ENCODE peak calls at places on chromosomes 1 and 21, in ten cellular contexts. Y is RWPE1, O is DND-41, W is AG09309, D is hepatocyte, G is HFFc6, R is fibroblast of lung, Z is neural progenitor cell, B is A549, F is A673. I is an unnamed sample.

GRCh38 chr1:113860891-113861290 is 10.6 kb downstream of the PTPN22 start:
- DNase-seq in Y (peak), O (no peak), W (peak), D (no peak), G (peak), R (peak), Z (no peak), B (no peak), F (peak), I (no peak)

GRCh38 chr1:185440877-185441276 is 123.8 kb upstream of the IVNS1ABP start:
- DNase-seq in Y (no peak), O (no peak), W (no peak), D (peak), G (peak), R (peak), Z (no peak), B (no peak), F (no peak), I (no peak)

GRCh38 chr21:33434770-33435360 is 31.7 kb downstream of the IFNGR2 start:
- DNase-seq in Y (peak), O (no peak), W (peak), D (peak), G (peak), R (peak), Z (no peak), B (peak), F (no peak), I (peak)

GRCh38 chr1:84410328-84411107 is 12.2 kb downstream of the DNASE2B start:
- DNase-seq in Y (no peak), O (no peak), W (no peak), D (no peak), G (no peak), R (no peak), Z (no peak), B (no peak), F (no peak), I (no peak)

GRCh38 chr1:27672750-27673112 is 739 bp upstream of the IFI6 start:
- DNase-seq in Y (no peak), O (no peak), W (no peak), D (no peak), G (peak), R (peak), Z (no peak), B (no peak), F (no peak), I (no peak)

GRCh38 chr1:36482724-36483388 is at the start of gene CSF3R:
- DNase-seq in Y (no peak), O (no peak), W (no peak), D (no peak), G (no peak), R (no peak), Z (no peak), B (no peak), F (no peak), I (no peak)

GRCh38 chr1:111864862-111865261 is 109.2 kb downstream of the DDX20 start:
- DNase-seq in Y (peak), O (peak), W (no peak), D (no peak), G (no peak), R (no peak), Z (peak), B (no peak), F (no peak), I (no peak)

GRCh38 chr21:43752758-43753438 is 23.2 kb downstream of the CSTB start:
- DNase-seq in Y (no peak), O (no peak), W (no peak), D (no peak), G (no peak), R (no peak), Z (no peak), B (no peak), F (no peak), I (no peak)

GRCh38 chr1:212260557-212261342 is 24.5 kb upstream of the PPP2R5A start:
- DNase-seq in Y (peak), O (no peak), W (no peak), D (peak), G (no peak), R (peak), Z (no peak), B (no peak), F (no peak), I (peak)

GRCh38 chr1:212981025-212981495 is 30.7 kb downstream of the VASH2 start:
- DNase-seq in Y (no peak), O (no peak), W (no peak), D (peak), G (no peak), R (no peak), Z (no peak), B (no peak), F (no peak), I (no peak)

GRCh38 chr1:116377564-116378529 is 4.8 kb downstream of the ATP1A1 start:
- DNase-seq in Y (peak), O (no peak), W (peak), D (peak), G (peak), R (peak), Z (no peak), B (no peak), F (peak), I (no peak)

GRCh38 chr1:177937931-177938330 is 31.9 kb downstream of the SEC16B start:
- DNase-seq in Y (peak), O (no peak), W (no peak), D (no peak), G (peak), R (peak), Z (no peak), B (no peak), F (no peak), I (no peak)

GRCh38 chr1:77900687-77901293 is 12.4 kb downstream of the NEXN start:
- DNase-seq in Y (peak), O (peak), W (no peak), D (peak), G (peak), R (peak), Z (peak), B (peak), F (peak), I (peak)

GRCh38 chr1:110107867-110108469 is 4.3 kb upstream of the UBL4B start:
- DNase-seq in Y (no peak), O (no peak), W (no peak), D (no peak), G (no peak), R (no peak), Z (no peak), B (no peak), F (no peak), I (no peak)

GRCh38 chr1:108200627-108201106 is 524 bp upstream of the SLC25A24 start:
- DNase-seq in Y (peak), O (peak), W (peak), D (peak), G (peak), R (peak), Z (peak), B (peak), F (peak), I (peak)
- TF ChIP-seq CTCF in Y (peak), O (peak), W (peak), D (peak), G (peak), R (peak), Z (peak), B (peak), F (peak), I (no peak)

GRCh38 chr1:165403835-165404482 is 41.0 kb downstream of the RXRG start:
- DNase-seq in Y (peak), O (peak), W (no peak), D (peak), G (no peak), R (no peak), Z (peak), B (peak), F (no peak), I (peak)
- TF ChIP-seq CTCF in Y (peak), O (peak), W (peak), D (peak), G (peak), R (peak), Z (peak), B (peak), F (peak), I (peak)

DNA sequence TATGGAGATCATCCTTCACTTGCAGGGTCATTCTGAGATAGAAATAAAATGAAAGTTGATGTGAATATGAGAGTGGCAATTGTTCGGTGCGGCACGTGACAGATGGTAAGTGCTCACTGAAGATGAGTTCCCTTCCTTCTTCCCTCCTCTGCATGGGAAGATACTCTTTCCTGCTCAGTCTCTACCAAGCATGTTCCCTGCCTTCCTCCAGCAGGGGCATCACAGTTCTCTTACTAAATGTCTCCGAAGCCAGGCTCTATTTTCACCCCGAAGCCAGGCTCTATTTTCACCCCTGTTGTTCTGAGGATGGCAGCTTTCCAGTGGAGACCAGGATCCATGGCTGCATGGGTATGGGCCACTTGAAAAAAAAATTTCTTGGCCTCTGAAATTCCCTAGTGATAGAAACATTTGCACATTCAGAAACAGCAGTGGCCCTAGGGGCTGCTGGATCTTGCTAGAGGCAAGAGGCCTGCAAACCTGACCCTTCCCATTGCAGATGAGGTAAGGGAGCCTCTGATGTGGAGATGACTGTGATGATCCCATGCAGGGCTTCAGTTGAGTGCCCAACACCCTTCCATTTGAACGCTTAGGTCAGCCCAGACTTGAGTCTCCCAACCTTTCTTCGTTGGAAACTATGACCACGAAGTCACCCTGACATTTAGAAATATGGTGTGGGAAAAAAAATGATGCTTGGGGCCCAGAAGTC is 123.7 kb upstream of the HMGB4 start:
- DNase-seq in Y (no peak), O (no peak), W (no peak), D (no peak), G (no peak), R (no peak), Z (no peak), B (no peak), F (no peak), I (no peak)
- TF ChIP-seq CTCF in Y (no peak), O (no peak), W (no peak), D (no peak), G (no peak), R (no peak), Z (no peak), B (no peak), F (no peak), I (no peak)

GRCh38 chr1:229105109-229105508 is 165.8 kb upstream of the RAB4A start:
- DNase-seq in Y (no peak), O (no peak), W (no peak), D (no peak), G (no peak), R (no peak), Z (no peak), B (no peak), F (no peak), I (no peak)

GRCh38 chr1:229101011-229101410 is 169.9 kb upstream of the RAB4A start:
- DNase-seq in Y (no peak), O (no peak), W (no peak), D (no peak), G (no peak), R (no peak), Z (no peak), B (no peak), F (no peak), I (no peak)

GRCh38 chr1:229104654-229105053 is 166.3 kb upstream of the RAB4A start:
- DNase-seq in Y (no peak), O (no peak), W (no peak), D (no peak), G (no peak), R (no peak), Z (no peak), B (no peak), F (no peak), I (no peak)

GRCh38 chr1:229101475-229101874 is 169.4 kb upstream of the RAB4A start:
- DNase-seq in Y (no peak), O (no peak), W (no peak), D (no peak), G (no peak), R (no peak), Z (no peak), B (no peak), F (no peak), I (no peak)

GRCh38 chr1:229102741-229103480 is 168.0 kb upstream of the RAB4A start:
- DNase-seq in Y (no peak), O (no peak), W (no peak), D (no peak), G (no peak), R (no peak), Z (peak), B (no peak), F (no peak), I (no peak)
- TF ChIP-seq CTCF in Y (no peak), O (no peak), W (no peak), D (peak), G (no peak), R (no peak), Z (peak), B (no peak), F (no peak), I (no peak)

GRCh38 chr21:34870246-34870645 is 178.9 kb downstream of the RUNX1 start:
- DNase-seq in Y (no peak), O (no peak), W (no peak), D (no peak), G (no peak), R (no peak), Z (no peak), B (no peak), F (no peak), I (no peak)
- TF ChIP-seq CTCF in Y (no peak), O (no peak), W (no peak), D (no peak), G (no peak), R (no peak), Z (no peak), B (no peak), F (no peak), I (no peak)

GRCh38 chr21:40531421-40531820 is 315.5 kb downstream of the DSCAM start:
- DNase-seq in Y (no peak), O (no peak), W (no peak), D (no peak), G (peak), R (peak), Z (no peak), B (no peak), F (no peak), I (no peak)
- TF ChIP-seq CTCF in Y (no peak), O (no peak), W (no peak), D (no peak), G (no peak), R (no peak), Z (no peak), B (no peak), F (no peak), I (no peak)